ENCODE peak calls at places on chromosomes 5 and 9, in five cellular contexts. D is T-cell, W is globus pallidus, P is NCI-H1092, T is GM04503. G is an unnamed sample.

GRCh38 chr5:141960449-141961323 is 2.7 kb upstream of the PCDH12 start:
- DNase-seq in D (peak), W (peak), P (peak), T (peak), G (peak)

GRCh38 chr5:174166231-174167079 is 120.9 kb downstream of the NSG2 start:
- DNase-seq in D (no peak), W (no peak), P (no peak), T (no peak), G (no peak)

GRCh38 chr5:7396169-7397004 is 449 bp downstream of the ADCY2 start:
- DNase-seq in D (no peak), W (peak), P (no peak), T (no peak), G (no peak)

GRCh38 chr5:132310141-132310834 is 16.1 kb downstream of the SLC22A4 start:
- DNase-seq in D (no peak), W (peak), P (no peak), T (no peak), G (no peak)

GRCh38 chr9:95014917-95015316 is 288.4 kb downstream of the AOPEP start:
- DNase-seq in D (no peak), W (no peak), P (no peak), T (no peak), G (no peak)

GRCh38 chr5:131810510-131811249 is 13.9 kb upstream of the FNIP1 start:
- DNase-seq in D (no peak), W (no peak), P (no peak), T (no peak), G (no peak)

GRCh38 chr9:89748831-89749499 is 144.2 kb downstream of the GADD45G start:
- DNase-seq in D (no peak), W (no peak), P (no peak), T (no peak), G (no peak)

GRCh38 chr5:116473706-116474105 is 100.9 kb downstream of the SEMA6A start:
- DNase-seq in D (no peak), W (no peak), P (no peak), T (no peak), G (no peak)

GRCh38 chr5:124806026-124806856 is 59.8 kb upstream of the ZNF608 start:
- DNase-seq in D (no peak), W (peak), P (peak), T (no peak), G (peak)

GRCh38 chr5:88389248-88390006 is 120.8 kb upstream of the TMEM161B start:
- DNase-seq in D (no peak), W (no peak), P (no peak), T (no peak), G (no peak)

GRCh38 chr5:67416133-67416937 is 219.7 kb upstream of the CD180 start:
- DNase-seq in D (no peak), W (no peak), P (no peak), T (no peak), G (no peak)

GRCh38 chr9:22813520-22813919 is 366.9 kb downstream of the DMRTA1 start:
- DNase-seq in D (no peak), W (peak), P (peak), T (no peak), G (no peak)

GRCh38 chr9:138096192-138096845 is 218.7 kb downstream of the CACNA1B start:
- DNase-seq in D (no peak), W (no peak), P (no peak), T (no peak), G (no peak)

GRCh38 chr9:130680836-130681768 is 12.5 kb upstream of the EXOSC2 start:
- DNase-seq in D (peak), W (no peak), P (peak), T (no peak), G (peak)

GRCh38 chr5:88769165-88769564 is 113.8 kb downstream of the MEF2C start:
- DNase-seq in D (no peak), W (no peak), P (no peak), T (peak), G (no peak)

GRCh38 chr5:33806736-33807442 is 84.9 kb downstream of the ADAMTS12 start:
- DNase-seq in D (no peak), W (no peak), P (no peak), T (peak), G (no peak)

G was measured in NCI-H1436 treated with DMSO at 0.1 percent for 48 hours.